ENCODE peak calls at places on chromosome 18, in eight cellular contexts. K is transverse colon, A is HCT116, E is mesendoderm, S is left ventricle myocardium inferior, R is tibial nerve, M is adrenal gland, H is left lung. C is an unnamed sample.

GRCh38 chr18:46668135-46668534 is 11.1 kb upstream of the LOXHD1 start:
- DNase-seq in K (no peak), A (no peak), E (no peak), S (no peak), R (no peak), M (no peak), H (no peak), C (no peak)

GRCh38 chr18:2978626-2979025 is 34.3 kb downstream of the LPIN2 start:
- DNase-seq in K (no peak), A (no peak), E (no peak), S (no peak), R (no peak), M (peak; percentile 91), H (no peak), C (no peak)

GRCh38 chr18:55384551-55385275 is 203.3 kb downstream of the TCF4 start:
- DNase-seq in K (peak; percentile 9), A (no peak), E (peak; percentile 78), S (no peak), R (no peak), M (peak; percentile 51), H (no peak), C (no peak)

GRCh38 chr18:55152801-55153200 is 193.5 kb upstream of the CCDC68 start:
- DNase-seq in K (no peak), A (no peak), E (no peak), S (no peak), R (no peak), M (no peak), H (no peak), C (no peak)

GRCh38 chr18:32095571-32096229 is 4.0 kb downstream of the RNF138 start:
- DNase-seq in K (no peak), A (no peak), E (no peak), S (no peak), R (no peak), M (no peak), H (no peak), C (no peak)

GRCh38 chr18:31516432-31516831 is 18.5 kb downstream of the DSG2 start:
- DNase-seq in K (no peak), A (no peak), E (peak; percentile 56), S (no peak), R (no peak), M (no peak), H (no peak), C (no peak)

GRCh38 chr18:28767781-28768211 is 590.9 kb upstream of the CDH2 start:
- DNase-seq in K (no peak), A (no peak), E (no peak), S (no peak), R (no peak), M (no peak), H (no peak), C (no peak)

GRCh38 chr18:78228974-78229373 is 750.6 kb upstream of the SALL3 start:
- DNase-seq in K (no peak), A (no peak), E (peak; percentile 67), S (no peak), R (no peak), M (no peak), H (no peak), C (no peak)

GRCh38 chr18:45402485-45403056 is 212.7 kb upstream of the SLC14A2 start:
- DNase-seq in K (peak; percentile 38), A (no peak), E (no peak), S (no peak), R (no peak), M (no peak), H (no peak), C (no peak)

GRCh38 chr18:22102948-22103663 is 66.3 kb upstream of the GATA6 start:
- DNase-seq in K (no peak), A (no peak), E (no peak), S (no peak), R (no peak), M (peak; percentile 40), H (no peak), C (no peak)

GRCh38 chr18:68455229-68455603 is 259.7 kb downstream of the TMX3 start:
- DNase-seq in K (no peak), A (no peak), E (no peak), S (no peak), R (no peak), M (no peak), H (no peak), C (no peak)

GRCh38 chr18:25349926-25350560 is 1.9 kb downstream of the ZNF521 start:
- DNase-seq in K (no peak), A (no peak), E (peak; percentile 29), S (peak; percentile 42), R (no peak), M (peak; percentile 22), H (peak; percentile 34), C (no peak)

GRCh38 chr18:72866901-72867701 is 686 bp downstream of the NETO1 start:
- DNase-seq in K (no peak), A (no peak), E (peak; percentile 59), S (no peak), R (no peak), M (no peak), H (no peak), C (no peak)

GRCh38 chr18:79413025-79413424 is 17.3 kb downstream of the NFATC1 start:
- DNase-seq in K (no peak), A (no peak), E (no peak), S (peak; percentile 5), R (no peak), M (peak; percentile 33), H (no peak), C (no peak)

GRCh38 chr18:48308027-48308635 is 101.1 kb downstream of the ZBTB7C start:
- DNase-seq in K (peak; percentile 38), A (peak; percentile 6), E (no peak), S (no peak), R (no peak), M (no peak), H (peak; percentile 67), C (peak; percentile 18)

DNA sequence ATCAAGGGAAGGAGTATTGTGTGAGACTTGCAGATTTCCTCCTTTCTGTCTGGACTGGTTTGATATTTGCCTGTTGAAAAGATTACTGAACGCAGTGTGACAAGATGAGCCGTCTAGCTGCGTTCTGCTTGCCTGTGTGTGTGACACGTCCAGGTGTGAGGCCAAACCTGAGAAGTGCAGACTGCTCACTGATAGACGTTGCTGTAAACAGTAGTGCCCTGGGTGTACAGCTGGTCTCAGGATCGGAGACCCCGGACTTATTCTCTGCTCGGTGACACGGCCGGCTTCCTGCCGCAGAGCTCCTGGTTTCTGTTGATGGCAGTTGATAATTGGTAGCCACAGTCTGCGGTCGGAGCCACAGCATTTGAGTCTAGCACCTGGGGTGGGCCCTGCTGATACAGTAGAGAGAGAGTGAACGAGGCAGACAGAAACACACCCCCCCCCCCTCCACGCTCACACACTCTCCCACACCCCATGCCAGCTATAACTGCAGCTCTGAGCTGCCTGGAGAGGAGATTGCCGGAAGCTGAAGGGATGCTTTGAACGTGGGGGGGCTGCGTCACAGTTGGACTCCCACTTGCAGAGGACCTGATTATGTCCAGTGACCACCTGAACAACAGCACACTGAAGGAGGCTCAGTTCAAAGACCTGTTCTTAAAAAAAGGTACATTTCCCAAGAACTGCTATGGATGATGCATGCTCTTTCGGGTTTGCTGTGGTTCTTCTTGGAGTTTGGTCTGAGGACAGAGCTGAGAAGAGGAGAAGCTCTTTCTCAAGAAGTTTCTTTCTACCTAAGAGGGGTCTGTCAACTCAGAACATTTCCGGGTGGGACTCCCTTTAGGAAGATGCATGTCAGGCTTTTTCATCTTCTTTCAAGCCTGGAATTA is 114.0 kb downstream of the FAM210A start:
- DNase-seq in K (peak; percentile 69), A (no peak), E (peak; percentile 70), S (no peak), R (no peak), M (no peak), H (no peak), C (no peak)
- H3K4me1 ChIP-seq in K (peaks cover 30% of the 10 kb centered on the region), A (peaks cover 7% of the 10 kb centered on the region), E (peaks cover 10% of the 10 kb centered on the region), S (peaks cover 71% of the 10 kb centered on the region), R (peaks cover 9% of the 10 kb centered on the region), M (peaks cover 4% of the 10 kb centered on the region), H (peaks cover 65% of the 10 kb centered on the region), C (peaks cover 4% of the 10 kb centered on the region)

DNA sequence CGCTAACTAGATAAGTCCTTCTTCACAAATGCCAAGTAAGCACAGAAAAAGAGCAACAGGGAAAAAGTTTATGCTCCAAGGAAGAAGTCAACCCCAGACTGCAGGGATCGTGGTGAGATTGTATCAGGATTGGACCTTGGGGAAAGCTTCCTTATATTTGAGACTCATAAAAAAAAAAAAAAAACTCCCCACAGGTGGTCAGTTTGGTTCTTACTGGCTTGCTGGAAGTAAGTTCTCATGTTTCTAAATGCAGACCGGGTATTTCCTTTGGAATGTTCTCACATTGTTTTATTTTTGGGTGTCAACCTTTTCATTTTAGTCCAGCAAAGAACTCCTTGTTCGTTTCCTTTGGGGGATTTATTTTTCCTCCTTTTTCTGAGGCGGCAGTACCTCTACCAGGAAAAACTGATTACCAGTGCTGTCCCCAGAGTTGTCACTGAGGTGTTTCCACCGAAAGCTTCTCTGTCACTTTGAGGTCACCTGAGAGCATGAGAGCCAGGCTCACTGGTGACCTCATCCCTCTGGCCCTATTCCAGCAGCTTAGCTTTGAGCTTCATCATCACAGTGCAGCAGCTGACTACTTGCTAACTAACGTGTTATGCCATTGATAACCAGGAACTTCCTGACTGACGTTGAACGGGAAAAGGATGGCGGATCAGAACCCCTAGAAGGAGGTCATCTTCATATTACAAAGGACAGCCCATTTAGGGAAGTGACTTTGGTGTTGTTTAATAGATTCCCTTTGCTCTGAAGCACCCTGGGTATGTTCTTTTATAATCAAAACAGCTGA is 16.8 kb upstream of the ATP8B1 start:
- DNase-seq in K (peak; percentile 82), A (peak; percentile 48), E (peak; percentile 79), S (peak; percentile 62), R (no peak), M (peak; percentile 86), H (peak; percentile 55), C (peak; percentile 91)
- H3K4me3 ChIP-seq in K (no peak overlapping the region), A (no peak overlapping the region), E (no peak overlapping the region), S (peak overlapping the region; percentile 18), R (no peak overlapping the region), M (no peak overlapping the region), H (no peak overlapping the region), C (no peak overlapping the region)

DNA sequence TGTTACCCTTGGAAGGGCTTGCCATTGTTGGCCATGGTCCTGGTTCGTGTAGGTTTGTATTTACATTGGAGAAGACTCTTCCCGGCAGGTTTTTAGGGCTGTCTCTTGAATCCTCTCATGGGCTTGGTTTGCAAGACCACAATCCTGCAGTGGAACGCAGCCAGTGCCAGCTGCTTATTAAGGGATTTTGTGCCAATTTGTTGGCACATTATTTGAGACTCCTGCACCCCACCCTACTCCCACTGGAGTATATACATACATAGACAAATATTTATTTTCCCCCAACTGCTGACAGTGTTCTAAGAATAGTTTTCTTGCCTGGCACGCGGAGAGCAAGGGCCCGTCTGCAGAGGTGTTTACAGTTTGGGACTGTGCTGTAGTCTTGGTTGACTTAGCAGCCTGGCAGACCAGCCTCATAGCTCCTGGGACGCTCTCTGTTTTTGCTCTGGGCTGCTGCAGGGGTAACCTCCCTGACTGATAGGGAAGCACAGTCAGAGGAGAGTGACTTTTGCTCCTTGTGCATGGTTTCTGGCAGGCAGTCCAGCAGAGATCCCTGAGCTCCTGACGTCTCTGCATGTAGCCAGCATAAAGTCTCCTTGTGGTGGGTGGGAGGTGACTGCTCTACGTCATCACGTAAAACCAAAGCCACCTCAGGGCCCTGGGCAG is 1.9 kb downstream of the LDLRAD4 start:
- DNase-seq in K (peak; percentile 55), A (no peak), E (no peak), S (peak; percentile 32), R (no peak), M (peak; percentile 45), H (no peak), C (no peak)
- H3K27me3 ChIP-seq in K (no peaks in the 10 kb centered on the region), A (peaks cover 14% of the 10 kb centered on the region), E (no peaks in the 10 kb centered on the region), S (no peaks in the 10 kb centered on the region), R (no peaks in the 10 kb centered on the region), M (no peaks in the 10 kb centered on the region), H (no peaks in the 10 kb centered on the region), C (no peaks in the 10 kb centered on the region)

DNA sequence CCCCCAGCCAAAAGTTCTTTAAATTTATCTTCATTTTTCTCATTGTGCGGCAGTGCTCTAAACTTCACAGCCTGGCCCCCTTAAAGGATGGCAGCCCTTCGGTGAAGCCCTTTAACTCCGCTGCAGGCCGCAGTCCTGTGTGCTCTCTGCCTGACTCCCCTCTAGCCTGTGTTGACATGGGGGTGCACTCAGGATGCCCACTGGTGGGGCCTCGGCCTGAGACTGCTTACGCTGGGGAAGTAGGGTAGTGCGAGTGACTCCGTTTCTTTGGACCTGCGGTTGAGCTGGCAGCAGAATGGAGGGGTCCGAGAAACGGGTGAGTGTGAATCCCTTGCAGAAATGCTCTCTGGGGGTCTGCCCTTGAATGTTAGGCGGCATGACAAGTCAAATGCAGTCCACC is 5.6 kb downstream of the RAB12 start:
- DNase-seq in K (no peak), A (no peak), E (no peak), S (no peak), R (no peak), M (no peak), H (no peak), C (no peak)
- H3K4me1 ChIP-seq in K (peaks cover 47% of the 10 kb centered on the region), A (peaks cover 21% of the 10 kb centered on the region), E (peaks cover 8% of the 10 kb centered on the region), S (peaks cover 95% of the 10 kb centered on the region), R (peaks cover 38% of the 10 kb centered on the region), M (peaks cover 19% of the 10 kb centered on the region), H (peaks cover 50% of the 10 kb centered on the region), C (peaks cover 34% of the 10 kb centered on the region)

C was measured in ascending aorta.